ENCODE peak calls at places on chromosomes 2 and 18, in nine cellular contexts. One of them, this sample, is unnamed.

GRCh38 chr2:39099820-39100728 is 20.8 kb downstream of the SOS1 start:
- DNase-seq in IMR-90: peak
- DNase-seq in A549: no peak
- DNase-seq in HCT116: no peak
- DNase-seq in H1: no peak
- DNase-seq in gastrocnemius medialis: no peak
- DNase-seq in stomach: no peak
- DNase-seq in heart left ventricle: no peak
- DNase-seq in tibial nerve: no peak
- DNase-seq in this sample: no peak

GRCh38 chr2:101843048-101843447 is 145.5 kb downstream of the MAP4K4 start:
- DNase-seq in IMR-90: no peak
- DNase-seq in A549: no peak
- DNase-seq in HCT116: no peak
- DNase-seq in H1: no peak
- DNase-seq in gastrocnemius medialis: peak
- DNase-seq in stomach: no peak
- DNase-seq in heart left ventricle: no peak
- DNase-seq in tibial nerve: peak
- DNase-seq in this sample: no peak

GRCh38 chr2:85066874-85067351 is 66.3 kb upstream of the TCF7L1 start:
- DNase-seq in IMR-90: peak
- DNase-seq in A549: peak
- DNase-seq in HCT116: peak
- DNase-seq in H1: peak
- DNase-seq in gastrocnemius medialis: peak
- DNase-seq in stomach: peak
- DNase-seq in heart left ventricle: peak
- DNase-seq in tibial nerve: peak
- DNase-seq in this sample: peak

GRCh38 chr2:200003444-200003843 is 48.1 kb downstream of the MAIP1 start:
- DNase-seq in IMR-90: peak
- DNase-seq in A549: no peak
- DNase-seq in HCT116: no peak
- DNase-seq in H1: no peak
- DNase-seq in gastrocnemius medialis: no peak
- DNase-seq in stomach: no peak
- DNase-seq in heart left ventricle: no peak
- DNase-seq in tibial nerve: no peak
- DNase-seq in this sample: no peak

GRCh38 chr2:46667945-46668344 is 188.6 kb downstream of the TMEM247 start:
- DNase-seq in IMR-90: no peak
- DNase-seq in A549: no peak
- DNase-seq in HCT116: no peak
- DNase-seq in H1: no peak
- DNase-seq in gastrocnemius medialis: no peak
- DNase-seq in stomach: no peak
- DNase-seq in heart left ventricle: no peak
- DNase-seq in tibial nerve: no peak
- DNase-seq in this sample: no peak

GRCh38 chr2:34747643-34748042 is 1148.5 kb upstream of the FAM98A start:
- DNase-seq in IMR-90: no peak
- DNase-seq in A549: no peak
- DNase-seq in HCT116: no peak
- DNase-seq in H1: no peak
- DNase-seq in gastrocnemius medialis: no peak
- DNase-seq in stomach: no peak
- DNase-seq in heart left ventricle: no peak
- DNase-seq in tibial nerve: no peak
- DNase-seq in this sample: no peak

GRCh38 chr2:198157314-198157713 is 352.9 kb downstream of the PLCL1 start:
- DNase-seq in IMR-90: no peak
- DNase-seq in A549: no peak
- DNase-seq in HCT116: no peak
- DNase-seq in H1: no peak
- DNase-seq in gastrocnemius medialis: no peak
- DNase-seq in stomach: no peak
- DNase-seq in heart left ventricle: no peak
- DNase-seq in tibial nerve: no peak
- DNase-seq in this sample: no peak

GRCh38 chr2:233336541-233336940 is 17.8 kb upstream of the DGKD start:
- DNase-seq in IMR-90: no peak
- DNase-seq in A549: no peak
- DNase-seq in HCT116: no peak
- DNase-seq in H1: no peak
- DNase-seq in gastrocnemius medialis: no peak
- DNase-seq in stomach: no peak
- DNase-seq in heart left ventricle: no peak
- DNase-seq in tibial nerve: no peak
- DNase-seq in this sample: no peak

GRCh38 chr2:47509981-47510380 is 107.0 kb downstream of the MSH2 start:
- DNase-seq in IMR-90: no peak
- DNase-seq in A549: no peak
- DNase-seq in HCT116: no peak
- DNase-seq in H1: no peak
- DNase-seq in gastrocnemius medialis: no peak
- DNase-seq in stomach: no peak
- DNase-seq in heart left ventricle: no peak
- DNase-seq in tibial nerve: no peak
- DNase-seq in this sample: no peak

GRCh38 chr2:201257381-201257940 is 2.9 kb upstream of the CASP8 start:
- DNase-seq in IMR-90: peak
- DNase-seq in A549: peak
- DNase-seq in HCT116: no peak
- DNase-seq in H1: no peak
- DNase-seq in gastrocnemius medialis: peak
- DNase-seq in stomach: peak
- DNase-seq in heart left ventricle: peak
- DNase-seq in tibial nerve: no peak
- DNase-seq in this sample: no peak

GRCh38 chr2:227191367-227191766 is 26.9 kb downstream of the COL4A3 start:
- DNase-seq in IMR-90: peak
- DNase-seq in A549: peak
- DNase-seq in HCT116: peak
- DNase-seq in H1: peak
- DNase-seq in gastrocnemius medialis: peak
- DNase-seq in stomach: no peak
- DNase-seq in heart left ventricle: no peak
- DNase-seq in tibial nerve: no peak
- DNase-seq in this sample: no peak

GRCh38 chr2:195898505-195898904 is 170.1 kb downstream of the DNAH7 start:
- DNase-seq in IMR-90: peak
- DNase-seq in A549: no peak
- DNase-seq in HCT116: peak
- DNase-seq in H1: no peak
- DNase-seq in gastrocnemius medialis: no peak
- DNase-seq in stomach: peak
- DNase-seq in heart left ventricle: peak
- DNase-seq in tibial nerve: peak
- DNase-seq in this sample: peak

GRCh38 chr18:44741551-44741950 is 60.9 kb downstream of the SETBP1 start:
- DNase-seq in IMR-90: no peak
- DNase-seq in A549: no peak
- DNase-seq in HCT116: no peak
- DNase-seq in H1: no peak
- DNase-seq in gastrocnemius medialis: no peak
- DNase-seq in stomach: no peak
- DNase-seq in heart left ventricle: no peak
- DNase-seq in tibial nerve: no peak
- DNase-seq in this sample: no peak

GRCh38 chr18:12630136-12630535 is 27.8 kb downstream of the SPIRE1 start:
- DNase-seq in IMR-90: peak
- DNase-seq in A549: no peak
- DNase-seq in HCT116: no peak
- DNase-seq in H1: no peak
- DNase-seq in gastrocnemius medialis: no peak
- DNase-seq in stomach: no peak
- DNase-seq in heart left ventricle: no peak
- DNase-seq in tibial nerve: no peak
- DNase-seq in this sample: no peak

GRCh38 chr2:236055471-236055870 is 112.7 kb downstream of the GBX2 start:
- DNase-seq in IMR-90: no peak
- DNase-seq in A549: no peak
- DNase-seq in HCT116: no peak
- DNase-seq in H1: no peak
- DNase-seq in gastrocnemius medialis: no peak
- DNase-seq in stomach: no peak
- DNase-seq in heart left ventricle: no peak
- DNase-seq in tibial nerve: no peak
- DNase-seq in this sample: no peak

GRCh38 chr2:37571571-37572136 is 99.8 kb downstream of the CDC42EP3 start:
- DNase-seq in IMR-90: no peak
- DNase-seq in A549: no peak
- DNase-seq in HCT116: no peak
- DNase-seq in H1: no peak
- DNase-seq in gastrocnemius medialis: no peak
- DNase-seq in stomach: no peak
- DNase-seq in heart left ventricle: no peak
- DNase-seq in tibial nerve: no peak
- DNase-seq in this sample: no peak

GRCh38 chr2:37568565-37568964 is 102.9 kb downstream of the CDC42EP3 start:
- DNase-seq in IMR-90: no peak
- DNase-seq in A549: no peak
- DNase-seq in HCT116: no peak
- DNase-seq in H1: no peak
- DNase-seq in gastrocnemius medialis: no peak
- DNase-seq in stomach: no peak
- DNase-seq in heart left ventricle: no peak
- DNase-seq in tibial nerve: no peak
- DNase-seq in this sample: no peak

GRCh38 chr2:37569131-37569530 is 102.3 kb downstream of the CDC42EP3 start:
- DNase-seq in IMR-90: no peak
- DNase-seq in A549: no peak
- DNase-seq in HCT116: no peak
- DNase-seq in H1: no peak
- DNase-seq in gastrocnemius medialis: no peak
- DNase-seq in stomach: no peak
- DNase-seq in heart left ventricle: no peak
- DNase-seq in tibial nerve: no peak
- DNase-seq in this sample: no peak

GRCh38 chr2:37569986-37570688 is 101.3 kb downstream of the CDC42EP3 start:
- DNase-seq in IMR-90: peak
- DNase-seq in A549: no peak
- DNase-seq in HCT116: no peak
- DNase-seq in H1: no peak
- DNase-seq in gastrocnemius medialis: no peak
- DNase-seq in stomach: no peak
- DNase-seq in heart left ventricle: no peak
- DNase-seq in tibial nerve: no peak
- DNase-seq in this sample: no peak

GRCh38 chr2:37570773-37571570 is 100.5 kb downstream of the CDC42EP3 start:
- DNase-seq in IMR-90: peak
- DNase-seq in A549: no peak
- DNase-seq in HCT116: no peak
- DNase-seq in H1: no peak
- DNase-seq in gastrocnemius medialis: peak
- DNase-seq in stomach: no peak
- DNase-seq in heart left ventricle: no peak
- DNase-seq in tibial nerve: no peak
- DNase-seq in this sample: peak
- TF ChIP-seq POLR2A in IMR-90: no peak
- TF ChIP-seq POLR2A in A549: no peak
- TF ChIP-seq POLR2A in HCT116: no peak
- TF ChIP-seq POLR2A in H1: no peak
- TF ChIP-seq POLR2A in gastrocnemius medialis: no peak
- TF ChIP-seq POLR2A in stomach: no peak
- TF ChIP-seq POLR2A in heart left ventricle: no peak
- TF ChIP-seq POLR2A in tibial nerve: no peak
- TF ChIP-seq POLR2A in this sample: no peak

DNA sequence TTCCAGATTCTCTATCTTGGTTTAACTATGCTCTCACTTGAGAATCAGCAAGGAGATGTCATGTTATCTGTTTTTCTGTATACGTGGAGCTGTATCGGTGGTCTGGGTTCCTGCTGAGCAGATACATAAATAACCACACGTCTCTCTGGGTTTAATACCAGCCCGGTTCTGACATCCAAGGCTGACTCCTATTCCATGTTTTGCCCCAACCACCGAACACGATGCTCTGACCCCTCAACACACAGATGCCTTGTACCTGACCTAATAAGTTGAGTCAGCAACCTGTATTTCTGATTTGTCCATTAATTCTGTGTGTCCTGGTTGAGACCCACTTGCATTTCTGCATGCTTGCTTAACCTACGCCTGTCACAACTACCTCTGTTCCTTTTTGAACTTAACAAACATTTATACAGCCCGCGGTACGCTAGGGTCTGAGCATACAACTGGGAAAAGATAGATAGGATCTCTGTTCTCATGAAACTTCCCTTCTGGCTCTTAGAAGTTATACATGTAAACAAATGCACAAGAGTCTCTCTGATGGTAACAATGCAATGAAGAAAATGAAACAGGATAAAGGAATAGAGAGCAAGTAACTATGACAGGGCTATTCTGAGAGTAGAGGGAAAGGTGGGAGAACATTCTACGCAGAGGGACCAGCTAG is 480.4 kb downstream of the PARD3B start:
- DNase-seq in IMR-90: peak
- DNase-seq in A549: no peak
- DNase-seq in HCT116: no peak
- DNase-seq in H1: no peak
- DNase-seq in gastrocnemius medialis: no peak
- DNase-seq in stomach: no peak
- DNase-seq in heart left ventricle: no peak
- DNase-seq in tibial nerve: no peak
- DNase-seq in this sample: no peak
- H3K4me3 ChIP-seq in IMR-90: no peak
- H3K4me3 ChIP-seq in A549: no peak
- H3K4me3 ChIP-seq in HCT116: no peak
- H3K4me3 ChIP-seq in H1: no peak
- H3K4me3 ChIP-seq in gastrocnemius medialis: no peak
- H3K4me3 ChIP-seq in stomach: no peak
- H3K4me3 ChIP-seq in heart left ventricle: peak
- H3K4me3 ChIP-seq in tibial nerve: no peak
- H3K4me3 ChIP-seq in this sample: no peak

DNA sequence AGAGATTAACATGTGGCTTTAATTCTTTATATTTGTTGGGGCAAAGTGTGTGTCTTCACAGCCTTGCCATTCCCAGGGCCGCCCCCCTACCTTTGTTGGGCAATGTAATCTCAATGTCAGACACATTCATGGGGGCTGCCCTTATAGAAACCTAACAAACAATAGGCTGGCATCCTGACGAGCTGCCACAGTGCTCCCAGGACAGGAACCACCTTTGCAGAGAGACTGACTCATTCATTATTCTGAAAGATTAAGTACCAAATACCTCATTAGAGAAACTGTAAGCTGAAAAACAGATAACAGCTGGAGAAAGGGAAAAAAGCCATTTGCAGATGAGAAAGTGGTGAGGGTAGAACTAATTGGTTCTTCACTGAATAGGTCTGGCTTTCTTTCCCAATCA is 1587.5 kb upstream of the PIK3C3 start:
- DNase-seq in IMR-90: no peak
- DNase-seq in A549: no peak
- DNase-seq in HCT116: no peak
- DNase-seq in H1: no peak
- DNase-seq in gastrocnemius medialis: no peak
- DNase-seq in stomach: no peak
- DNase-seq in heart left ventricle: no peak
- DNase-seq in tibial nerve: no peak
- DNase-seq in this sample: no peak
- TF ChIP-seq POLR2A in IMR-90: no peak
- TF ChIP-seq POLR2A in A549: no peak
- TF ChIP-seq POLR2A in HCT116: no peak
- TF ChIP-seq POLR2A in H1: no peak
- TF ChIP-seq POLR2A in gastrocnemius medialis: no peak
- TF ChIP-seq POLR2A in stomach: no peak
- TF ChIP-seq POLR2A in heart left ventricle: no peak
- TF ChIP-seq POLR2A in tibial nerve: no peak
- TF ChIP-seq POLR2A in this sample: no peak

GRCh38 chr2:75047907-75048625 is 89.6 kb downstream of the POLE4 start:
- DNase-seq in IMR-90: peak
- DNase-seq in A549: peak
- DNase-seq in HCT116: no peak
- DNase-seq in H1: no peak
- DNase-seq in gastrocnemius medialis: peak
- DNase-seq in stomach: no peak
- DNase-seq in heart left ventricle: no peak
- DNase-seq in tibial nerve: no peak
- DNase-seq in this sample: no peak
- H3K4me3 ChIP-seq in IMR-90: no peak
- H3K4me3 ChIP-seq in A549: no peak
- H3K4me3 ChIP-seq in HCT116: no peak
- H3K4me3 ChIP-seq in H1: no peak
- H3K4me3 ChIP-seq in gastrocnemius medialis: no peak
- H3K4me3 ChIP-seq in stomach: no peak
- H3K4me3 ChIP-seq in heart left ventricle: no peak
- H3K4me3 ChIP-seq in tibial nerve: no peak
- H3K4me3 ChIP-seq in this sample: no peak